ENCODE peak calls at places on chromosomes 13 and 19, in nine cellular contexts. Z, O, R, H, J, W, V, G and Q are unnamed samples.

GRCh38 chr13:38635030-38635429 is 51.8 kb upstream of the FREM2 start:
- DNase-seq in Z (no peak), O (no peak), R (no peak), H (no peak), J (no peak), W (peak), V (no peak), G (no peak), Q (no peak)

GRCh38 chr13:30616927-30617314 is 799 bp upstream of the USPL1 start:
- DNase-seq in Z (peak), O (peak), R (peak), H (no peak), J (peak), W (peak), V (peak), G (peak), Q (peak)

GRCh38 chr13:113533441-113533840 is 42.9 kb upstream of the DCUN1D2 start:
- DNase-seq in Z (no peak), O (no peak), R (no peak), H (no peak), J (no peak), W (no peak), V (no peak), G (no peak), Q (no peak)

GRCh38 chr19:33064117-33064777 is 441 bp downstream of the RHPN2 start:
- DNase-seq in Z (peak), O (peak), R (peak), H (no peak), J (no peak), W (peak), V (no peak), G (peak), Q (peak)

GRCh38 chr13:59672445-59672844 is 491.3 kb downstream of the DIAPH3 start:
- DNase-seq in Z (no peak), O (no peak), R (no peak), H (no peak), J (no peak), W (no peak), V (no peak), G (no peak), Q (no peak)

GRCh38 chr19:15431396-15432017 is 12.7 kb upstream of the AKAP8L start:
- DNase-seq in Z (no peak), O (no peak), R (no peak), H (no peak), J (no peak), W (no peak), V (no peak), G (no peak), Q (no peak)

GRCh38 chr13:110448230-110448629 is 113.3 kb downstream of the RAB20 start:
- DNase-seq in Z (no peak), O (peak), R (no peak), H (no peak), J (no peak), W (no peak), V (no peak), G (peak), Q (no peak)

GRCh38 chr13:99796175-99796819 is 175.3 kb downstream of the ZIC5 start:
- DNase-seq in Z (no peak), O (peak), R (no peak), H (peak), J (no peak), W (peak), V (no peak), G (peak), Q (peak)

GRCh38 chr13:42422681-42423080 is 150.7 kb downstream of the AKAP11 start:
- DNase-seq in Z (no peak), O (no peak), R (no peak), H (no peak), J (no peak), W (no peak), V (no peak), G (no peak), Q (no peak)

GRCh38 chr13:42762917-42763316 is 18.5 kb upstream of the FAM216B start:
- DNase-seq in Z (no peak), O (peak), R (no peak), H (no peak), J (no peak), W (no peak), V (no peak), G (peak), Q (no peak)

GRCh38 chr19:44813331-44814131 is 4.6 kb downstream of the BCAM start:
- DNase-seq in Z (no peak), O (no peak), R (no peak), H (no peak), J (no peak), W (peak), V (no peak), G (no peak), Q (no peak)

GRCh38 chr19:15468675-15469512 is 4.5 kb upstream of the RASAL3 start:
- DNase-seq in Z (no peak), O (no peak), R (no peak), H (no peak), J (no peak), W (no peak), V (no peak), G (no peak), Q (no peak)

GRCh38 chr19:37983916-37984315 is 76.9 kb downstream of the SIPA1L3 start:
- DNase-seq in Z (no peak), O (no peak), R (no peak), H (no peak), J (no peak), W (no peak), V (no peak), G (no peak), Q (no peak)

GRCh38 chr19:53881482-53882390 is at the start of gene PRKCG:
- DNase-seq in Z (no peak), O (no peak), R (peak), H (peak), J (peak), W (peak), V (no peak), G (no peak), Q (peak)

GRCh38 chr19:47779524-47780214 is 1.2 kb downstream of the SELENOW start:
- DNase-seq in Z (no peak), O (no peak), R (no peak), H (no peak), J (no peak), W (no peak), V (no peak), G (peak), Q (no peak)

GRCh38 chr19:23075031-23075733 is 41.6 kb upstream of the ZNF730 start:
- DNase-seq in Z (no peak), O (no peak), R (peak), H (peak), J (no peak), W (peak), V (peak), G (peak), Q (peak)

GRCh38 chr13:106259928-106260327 is 275.5 kb downstream of the EFNB2 start:
- DNase-seq in Z (no peak), O (no peak), R (no peak), H (no peak), J (no peak), W (no peak), V (no peak), G (no peak), Q (no peak)

GRCh38 chr13:73325351-73326214 is 266.8 kb downstream of the KLF5 start:
- DNase-seq in Z (no peak), O (peak), R (no peak), H (no peak), J (no peak), W (no peak), V (no peak), G (peak), Q (no peak)

GRCh38 chr13:60398438-60398891 is 1.4 kb downstream of the TDRD3 start:
- DNase-seq in Z (no peak), O (no peak), R (no peak), H (no peak), J (no peak), W (no peak), V (no peak), G (no peak), Q (no peak)

GRCh38 chr13:98103942-98104880 is 38.7 kb upstream of the FARP1 start:
- DNase-seq in Z (no peak), O (peak), R (no peak), H (no peak), J (peak), W (no peak), V (no peak), G (no peak), Q (no peak)

GRCh38 chr13:112733112-112733511 is 43.3 kb downstream of the ATP11A start:
- DNase-seq in Z (no peak), O (no peak), R (no peak), H (no peak), J (peak), W (peak), V (no peak), G (no peak), Q (no peak)

GRCh38 chr19:57803594-57804325 is 11.0 kb downstream of the ZNF552 start:
- DNase-seq in Z (no peak), O (peak), R (no peak), H (peak), J (no peak), W (peak), V (peak), G (peak), Q (no peak)

GRCh38 chr13:98541211-98541610 is 35.7 kb downstream of the STK24 start:
- DNase-seq in Z (no peak), O (no peak), R (no peak), H (no peak), J (no peak), W (no peak), V (no peak), G (peak), Q (no peak)

GRCh38 chr13:107258599-107259187 is 690.8 kb upstream of the ARGLU1 start:
- DNase-seq in Z (no peak), O (peak), R (no peak), H (no peak), J (no peak), W (no peak), V (no peak), G (peak), Q (no peak)

GRCh38 chr13:76799696-76800095 is 86.5 kb downstream of the KCTD12 start:
- DNase-seq in Z (no peak), O (no peak), R (no peak), H (no peak), J (no peak), W (no peak), V (peak), G (peak), Q (peak)

GRCh38 chr19:18856385-18857126 is 24.8 kb downstream of the UPF1 start:
- DNase-seq in Z (no peak), O (peak), R (no peak), H (no peak), J (no peak), W (peak), V (no peak), G (peak), Q (no peak)

GRCh38 chr13:77990973-77991372 is 72.3 kb upstream of the EDNRB start:
- DNase-seq in Z (no peak), O (no peak), R (no peak), H (no peak), J (no peak), W (no peak), V (no peak), G (no peak), Q (no peak)

GRCh38 chr19:3135961-3136683 is at the start of gene GNA15:
- DNase-seq in Z (no peak), O (peak), R (peak), H (no peak), J (no peak), W (no peak), V (no peak), G (no peak), Q (peak)

GRCh38 chr13:110329798-110330461 is 22.8 kb downstream of the COL4A2 start:
- DNase-seq in Z (no peak), O (no peak), R (no peak), H (no peak), J (no peak), W (no peak), V (no peak), G (peak), Q (no peak)

GRCh38 chr19:4083677-4084546 is 17.2 kb upstream of the ZBTB7A start:
- DNase-seq in Z (no peak), O (no peak), R (no peak), H (no peak), J (no peak), W (no peak), V (no peak), G (no peak), Q (peak)

GRCh38 chr19:2799273-2800020 is 14.1 kb downstream of the THOP1 start:
- DNase-seq in Z (no peak), O (no peak), R (no peak), H (no peak), J (no peak), W (no peak), V (no peak), G (no peak), Q (no peak)

GRCh38 chr19:45975296-45975695 is 1.6 kb upstream of the NOVA2 start:
- DNase-seq in Z (no peak), O (no peak), R (no peak), H (no peak), J (no peak), W (no peak), V (no peak), G (no peak), Q (no peak)

GRCh38 chr19:42088471-42089190 is 12.7 kb downstream of the ZNF574 start:
- DNase-seq in Z (no peak), O (no peak), R (no peak), H (no peak), J (no peak), W (no peak), V (no peak), G (peak), Q (no peak)

GRCh38 chr19:29528350-29528945 is 2.7 kb downstream of the VSTM2B start:
- DNase-seq in Z (peak), O (peak), R (no peak), H (peak), J (peak), W (peak), V (peak), G (peak), Q (peak)

GRCh38 chr13:93784191-93784590 is 557.6 kb downstream of the GPC6 start:
- DNase-seq in Z (no peak), O (no peak), R (no peak), H (no peak), J (no peak), W (no peak), V (no peak), G (no peak), Q (no peak)